ENCODE peak calls at places on chromosomes 4 and X, in nine cellular contexts. P is adipocyte, F is brain microvascular endothelial cell, W is choroid plexus epithelial cell, S is fibroblast of mammary gland, Y is bronchial epithelial cell, N is mesendoderm, E is cardiac fibroblast, L is IMR-90. D is an unnamed sample.
A peak's percentile ranks its signal among the peaks of the same experiment; 100 is the strongest.

GRCh38 chr4:2072971-2073807 is 14.1 kb downstream of the NAT8L start:
- DNase-seq in S (no peak), W (no peak), E (no peak), F (no peak), N (no peak), P (no peak), Y (no peak), L (no peak), D (no peak)

GRCh38 chr4:109985993-109986640 is 73.4 kb downstream of the EGF start:
- DNase-seq in P (peak; percentile 73), E (no peak), W (no peak), N (no peak), Y (no peak), F (no peak), S (peak; percentile 34), L (no peak), D (peak; percentile 74)

GRCh38 chr4:105374071-105374470 is 99.8 kb downstream of the PPA2 start:
- DNase-seq in W (no peak), F (no peak), E (no peak), N (no peak), P (no peak), L (no peak), S (no peak), Y (no peak), D (no peak)

GRCh38 chr4:138188406-138189084 is 53.6 kb downstream of the SLC7A11 start:
- DNase-seq in E (no peak), Y (peak; percentile 93), L (peak; percentile 39), P (no peak), N (peak; percentile 65), F (no peak), W (no peak), S (no peak), D (no peak)

GRCh38 chr4:41257257-41257900 is 651 bp downstream of the UCHL1 start:
- DNase-seq in F (peak; percentile 43), S (peak; percentile 36), L (peak; percentile 52), N (peak; percentile 66), P (peak; percentile 87), W (peak; percentile 66), Y (no peak), E (peak; percentile 51), D (peak; percentile 45)

GRCh38 chrX:65644621-65645287 is 22.7 kb upstream of the MSN start:
- DNase-seq in E (peak; percentile 87), Y (peak; percentile 86), W (peak; percentile 74), P (peak; percentile 89), L (peak; percentile 79), N (peak; percentile 53), S (peak; percentile 86), F (peak; percentile 61), D (peak; percentile 84)

GRCh38 chr4:109183851-109184345 is 118.6 kb downstream of the COL25A1 start:
- DNase-seq in P (no peak), Y (no peak), F (no peak), W (no peak), N (no peak), S (no peak), E (peak; percentile 32), L (no peak), D (no peak)

GRCh38 chr4:168841682-168842019 is 168.4 kb downstream of the CBR4 start:
- DNase-seq in N (no peak), Y (no peak), S (no peak), W (no peak), E (no peak), L (no peak), F (no peak), P (no peak), D (no peak)

GRCh38 chr4:144714166-144714565 is 68.2 kb downstream of the HHIP start:
- DNase-seq in W (no peak), Y (peak; percentile 70), P (no peak), E (no peak), F (no peak), N (no peak), S (peak; percentile 44), L (peak; percentile 12), D (no peak)

GRCh38 chrX:130702867-130703707 is 199.9 kb downstream of the ENOX2 start:
- DNase-seq in F (no peak), W (no peak), E (no peak), Y (no peak), S (peak; percentile 15), L (no peak), P (peak; percentile 36), N (no peak), D (peak; percentile 59)

GRCh38 chrX:130699618-130700017 is 203.4 kb downstream of the ENOX2 start:
- DNase-seq in E (no peak), F (no peak), W (no peak), L (no peak), S (no peak), N (no peak), Y (no peak), P (no peak), D (no peak)

GRCh38 chrX:130700629-130701028 is 202.4 kb downstream of the ENOX2 start:
- DNase-seq in N (no peak), Y (no peak), P (no peak), F (no peak), E (no peak), W (no peak), L (no peak), S (no peak), D (no peak)

GRCh38 chrX:130705591-130705990 is 197.4 kb downstream of the ENOX2 start:
- DNase-seq in P (no peak), Y (no peak), L (no peak), E (no peak), W (no peak), N (no peak), F (no peak), S (no peak), D (no peak)

DNA sequence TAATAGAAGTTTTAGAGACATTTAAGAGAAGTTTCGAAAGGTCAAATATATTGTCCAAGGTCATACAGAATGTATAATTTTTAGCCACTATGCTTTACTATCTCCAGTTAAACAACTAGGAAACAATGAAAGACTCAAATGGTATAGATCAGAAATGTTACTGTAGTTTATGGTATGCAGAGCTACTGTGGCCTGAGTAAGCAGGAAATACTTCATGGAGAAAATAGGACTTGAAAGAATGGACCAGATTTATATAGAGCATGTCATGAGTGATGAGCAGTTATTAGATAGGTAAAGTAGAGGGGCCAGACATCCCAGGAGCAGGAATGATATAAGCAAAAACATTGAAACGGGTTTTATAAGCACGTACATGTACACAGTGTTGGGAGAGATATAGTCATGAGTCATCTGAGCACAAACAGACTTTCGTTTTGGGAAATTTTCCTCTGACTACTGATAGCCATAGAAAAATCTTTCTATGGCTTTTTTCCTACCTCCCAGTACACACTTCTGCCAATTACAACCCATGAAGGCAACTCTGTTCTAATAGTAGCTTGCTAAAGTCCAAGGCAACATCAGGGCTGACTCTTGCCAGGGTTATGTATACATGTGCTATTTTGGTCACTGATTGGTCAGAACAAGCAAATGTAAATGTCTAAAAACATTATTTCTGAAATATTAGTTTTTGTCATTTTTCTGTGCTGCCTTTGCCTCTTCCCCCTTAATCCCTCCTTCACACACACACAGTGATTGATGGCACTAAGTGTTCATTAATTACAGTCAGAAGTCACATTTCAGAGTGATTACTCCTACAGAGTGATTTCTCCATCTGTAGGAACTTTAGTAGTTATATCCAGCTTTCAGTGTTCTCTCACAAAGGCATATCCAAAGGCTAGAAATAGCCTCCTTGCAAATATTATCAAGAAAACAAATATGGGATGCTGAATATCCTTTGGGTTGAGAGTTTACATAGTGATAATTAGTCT is 198.7 kb downstream of the ENOX2 start:
- DNase-seq in F (peak; percentile 12), L (peak; percentile 69), Y (peak; percentile 25), E (peak; percentile 58), N (no peak), S (peak; percentile 44), W (peak; percentile 47), P (peak; percentile 54), D (peak; percentile 41)
- H3K4me3 ChIP-seq in F (no peak overlapping the region), L (peak overlapping the region; percentile 13), Y (no peak overlapping the region), E (no peak overlapping the region), N (no peak overlapping the region), S (no peak overlapping the region), W (no peak overlapping the region), P (peak overlapping the region; percentile 26), D (peak overlapping the region; percentile 9)

DNA sequence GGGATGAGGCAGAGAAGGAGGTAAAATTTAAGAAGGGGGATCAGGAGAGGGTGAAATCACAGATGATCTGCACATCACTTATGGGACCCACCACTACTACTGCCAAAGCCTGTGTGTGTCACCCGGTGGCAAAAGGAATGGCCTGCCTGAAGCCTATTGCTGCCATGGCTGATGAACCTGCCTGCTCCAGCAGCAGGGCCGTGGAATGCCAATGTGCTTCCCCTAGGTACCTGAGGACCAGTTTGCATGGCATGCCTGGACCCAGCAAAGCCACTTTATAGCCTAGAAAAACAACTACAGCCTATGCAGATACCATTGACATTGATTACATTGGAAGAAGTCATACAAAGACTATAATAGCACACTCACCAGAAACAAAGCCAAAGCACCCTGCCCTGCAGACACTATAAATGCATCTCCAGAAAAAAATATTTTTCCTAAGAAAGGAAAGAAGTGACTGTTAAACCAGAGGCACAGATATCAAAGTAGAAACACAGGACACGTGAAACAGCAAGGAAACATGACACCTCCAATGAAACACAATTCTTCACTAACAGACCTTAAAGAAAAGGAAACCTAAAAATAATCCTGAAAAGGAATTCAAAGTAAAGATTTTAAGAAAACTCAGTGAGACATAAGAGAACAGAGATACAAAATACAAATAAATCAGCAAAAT is 680.7 kb upstream of the GRID2 start:
- DNase-seq in P (no peak), N (peak; percentile 23), E (no peak), F (no peak), S (no peak), W (no peak), Y (no peak), L (no peak), D (no peak)
- H3K4me3 ChIP-seq in P (no peak overlapping the region), N (no peak overlapping the region), E (no peak overlapping the region), F (no peak overlapping the region), S (no peak overlapping the region), W (no peak overlapping the region), Y (no peak overlapping the region), L (no peak overlapping the region), D (no peak overlapping the region)

DNA sequence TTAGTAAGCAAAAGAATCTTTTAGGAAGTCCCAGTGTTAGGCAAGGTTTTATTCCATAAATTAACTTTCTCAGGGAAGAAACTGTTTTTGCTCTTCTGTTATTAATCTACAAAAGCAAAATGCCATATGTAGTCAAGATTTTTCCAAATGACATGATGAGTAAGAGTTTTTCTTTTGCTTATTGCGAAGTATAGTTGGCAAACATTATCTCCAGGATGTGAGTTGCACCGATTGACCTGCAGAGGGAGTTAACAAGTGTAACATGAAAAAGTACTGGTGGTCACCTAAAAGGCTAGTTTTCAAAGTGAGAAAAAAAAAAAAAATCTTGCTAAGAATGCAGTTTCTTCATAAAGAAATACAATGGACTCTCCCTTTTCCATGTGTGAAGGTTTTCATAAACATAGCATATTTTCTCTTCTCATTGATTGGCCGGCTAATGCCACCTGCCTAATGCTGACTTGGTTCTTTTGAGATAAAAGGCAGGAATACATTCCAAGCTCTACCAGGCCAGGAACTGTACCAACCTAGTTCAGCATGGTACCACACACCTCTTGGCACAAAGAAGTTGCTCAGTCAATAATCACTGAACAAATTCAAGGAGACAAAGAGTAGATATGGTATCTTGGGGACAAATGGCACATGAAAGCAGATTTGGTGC is 100.2 kb downstream of the LNX1 start:
- DNase-seq in W (peak; percentile 96), F (peak; percentile 84), L (peak; percentile 93), N (peak; percentile 61), Y (peak; percentile 81), P (peak; percentile 95), S (peak; percentile 97), E (peak; percentile 96), D (peak; percentile 98)
- H3K4me3 ChIP-seq in W (no peak overlapping the region), F (no peak overlapping the region), L (no peak overlapping the region), N (no peak overlapping the region), Y (no peak overlapping the region), P (peak overlapping the region; percentile 53), S (no peak overlapping the region), E (no peak overlapping the region), D (no peak overlapping the region)

DNA sequence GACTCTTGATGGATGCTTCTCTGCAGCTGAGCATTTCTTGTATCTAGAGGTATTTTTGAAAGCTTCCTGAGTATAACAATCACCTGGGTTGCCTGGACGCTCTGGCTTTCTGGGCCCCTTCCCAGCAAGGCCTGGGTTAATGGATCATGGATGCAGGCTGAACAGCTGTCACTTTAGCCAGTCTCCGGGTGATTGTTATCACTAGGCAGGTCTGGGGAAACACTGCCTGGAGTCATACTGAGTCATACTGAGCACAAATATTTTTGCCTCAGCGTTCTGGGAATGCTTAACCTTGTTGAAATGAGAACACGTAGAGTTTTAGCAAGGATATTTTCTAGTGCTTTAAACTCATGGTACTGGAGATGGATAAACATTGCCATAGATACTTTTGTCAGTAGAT is 102.6 kb downstream of the PHEX start:
- DNase-seq in E (peak; percentile 52), N (peak; percentile 33), Y (peak; percentile 83), L (peak; percentile 86), F (peak; percentile 70), P (peak; percentile 71), S (peak; percentile 83), W (peak; percentile 79), D (peak; percentile 63)
- H3K4me3 ChIP-seq in E (no peak overlapping the region), N (no peak overlapping the region), Y (no peak overlapping the region), L (no peak overlapping the region), F (no peak overlapping the region), P (no peak overlapping the region), S (no peak overlapping the region), W (no peak overlapping the region), D (no peak overlapping the region)